ENCODE peak calls at places on chromosomes 3 and 15, in four cellular contexts. X is choroid plexus epithelial cell, T is left ventricle myocardium inferior, S is HCT116. N is an unnamed sample.
A peak's percentile ranks its signal among the peaks of the same experiment; 100 is the strongest.

GRCh38 chr3:52236424-52236886 is 2.5 kb downstream of the TWF2 start:
- DNase-seq in X (no peak), T (peak; percentile 20), S (no peak), N (no peak)

GRCh38 chr15:26179906-26180305 is 316.8 kb upstream of the ATP10A start:
- DNase-seq in S (no peak), X (no peak), T (peak; percentile 20), N (no peak)

GRCh38 chr3:145125307-145125706 is 1035.7 kb downstream of the PLOD2 start:
- DNase-seq in X (no peak), T (no peak), S (no peak), N (peak; percentile 40)

GRCh38 chr15:58551764-58552504 is 120.1 kb downstream of the LIPC start:
- DNase-seq in T (no peak), S (no peak), X (peak; percentile 97), N (peak; percentile 98)

GRCh38 chr3:134483195-134483890 is 2.4 kb downstream of the ANAPC13 start:
- DNase-seq in T (no peak), S (no peak), X (peak; percentile 72), N (peak; percentile 84)

GRCh38 chr3:192010490-192010889 is 549.5 kb downstream of the PYDC2 start:
- DNase-seq in S (no peak), T (no peak), X (no peak), N (no peak)

GRCh38 chr3:23834082-23834870 is 28.5 kb downstream of the UBE2E1 start:
- DNase-seq in X (peak; percentile 45), T (no peak), S (no peak), N (no peak)

GRCh38 chr3:195802795-195803194 is 8.9 kb downstream of the MUC4 start:
- DNase-seq in S (no peak), X (no peak), T (no peak), N (no peak)

GRCh38 chr15:92634641-92635272 is 20.8 kb downstream of the FAM174B start:
- DNase-seq in X (no peak), T (no peak), S (no peak), N (no peak)

GRCh38 chr3:24929521-24929920 is 434.9 kb upstream of the THRB start:
- DNase-seq in S (no peak), T (no peak), X (no peak), N (no peak)

GRCh38 chr3:44076221-44076829 is 165.4 kb upstream of the TOPAZ1 start:
- DNase-seq in S (no peak), X (no peak), T (no peak), N (no peak)

GRCh38 chr3:31399270-31399669 is 133.5 kb upstream of the STT3B start:
- DNase-seq in X (no peak), S (no peak), T (no peak), N (no peak)

GRCh38 chr3:79729096-79729495 is 38.7 kb downstream of the ROBO1 start:
- DNase-seq in S (no peak), X (peak; percentile 92), T (no peak), N (no peak)

GRCh38 chr3:45487508-45487907 is 99.1 kb downstream of the LARS2 start:
- DNase-seq in T (no peak), X (peak; percentile 16), S (no peak), N (no peak)

GRCh38 chr3:38992117-38992779 is 59.5 kb downstream of the SCN11A start:
- DNase-seq in X (peak; percentile 85), T (no peak), S (no peak), N (peak; percentile 76)

GRCh38 chr3:15399970-15400369 is 27.4 kb downstream of the METTL6 start:
- DNase-seq in X (no peak), S (no peak), T (no peak), N (no peak)

GRCh38 chr15:73981761-73982222 is 10.3 kb downstream of the STOML1 start:
- DNase-seq in S (no peak), X (no peak), T (no peak), N (peak; percentile 47)

GRCh38 chr3:60064210-60065178 is 1014.7 kb upstream of the CFAP20DC start:
- DNase-seq in S (no peak), X (peak; percentile 29), T (no peak), N (peak; percentile 19)

GRCh38 chr15:66945842-66946241 is 119.6 kb upstream of the SMAD3 start:
- DNase-seq in S (no peak), X (no peak), T (no peak), N (no peak)

GRCh38 chr15:75178171-75178937 is 23.3 kb upstream of the C15orf39 start:
- DNase-seq in S (no peak), T (peak; percentile 43), X (peak; percentile 30), N (peak; percentile 14)

GRCh38 chr3:163953526-163953925 is 1124.8 kb downstream of the SI start:
- DNase-seq in T (no peak), X (no peak), S (no peak), N (no peak)

GRCh38 chr3:17357035-17357710 is 385.3 kb downstream of the TBC1D5 start:
- DNase-seq in T (no peak), S (no peak), X (no peak), N (no peak)

GRCh38 chr3:150787741-150788370 is 24.9 kb upstream of the SIAH2 start:
- DNase-seq in S (peak; percentile 69), T (peak; percentile 81), X (peak; percentile 81), N (peak; percentile 73)

GRCh38 chr3:46461971-46462910 is 2.5 kb downstream of the LTF start:
- DNase-seq in X (peak; percentile 12), T (no peak), S (no peak), N (no peak)

GRCh38 chr3:49602877-49603411 is 48.7 kb downstream of the BSN start:
- DNase-seq in X (no peak), T (no peak), S (peak; percentile 63), N (no peak)

GRCh38 chr3:133474251-133474801 is 74.5 kb downstream of the BFSP2 start:
- DNase-seq in X (peak; percentile 82), S (no peak), T (peak; percentile 72), N (peak; percentile 80)

GRCh38 chr3:27533718-27534578 is 49.8 kb upstream of the SLC4A7 start:
- DNase-seq in S (peak; percentile 97), X (peak; percentile 93), T (peak; percentile 29), N (peak; percentile 100)

GRCh38 chr3:117853923-117854322 is 1144.3 kb downstream of the TUSC7 start:
- DNase-seq in X (peak; percentile 61), S (no peak), T (no peak), N (peak; percentile 88)

GRCh38 chr3:183265157-183265642 is 12.1 kb downstream of the B3GNT5 start:
- DNase-seq in X (peak; percentile 65), T (peak; percentile 32), S (no peak), N (peak; percentile 74)
- H3K4me3 ChIP-seq in X (peak overlapping the region; percentile 25), T (peak overlapping the region; percentile 22), S (no peak overlapping the region), N (peak overlapping the region; percentile 1)

DNA sequence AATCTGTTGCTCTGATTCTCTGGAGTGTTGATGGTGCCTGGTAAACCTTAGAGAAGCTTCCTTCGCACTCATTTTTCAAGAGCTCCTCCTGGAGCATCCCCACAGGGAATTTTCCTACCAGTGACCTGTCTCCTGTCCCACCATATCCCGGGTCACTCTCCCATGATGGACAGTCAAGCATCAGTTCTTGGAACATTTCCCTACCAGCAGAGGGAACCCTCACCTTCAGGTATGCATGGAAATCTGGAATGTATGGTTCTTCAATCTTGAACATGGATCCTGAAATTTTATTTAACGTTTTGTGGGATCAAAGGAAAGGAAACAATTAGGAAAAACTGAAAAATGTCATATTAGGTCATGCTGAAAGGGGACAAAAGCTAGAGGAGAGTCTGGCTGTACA is 153.8 kb downstream of the SPATA16 start:
- DNase-seq in S (peak; percentile 26), T (no peak), X (peak; percentile 5), N (no peak)
- TF ChIP-seq CTCF in S (peak; percentile 61), T (peak; percentile 37), X (peak; percentile 37), N (peak; percentile 1)

DNA sequence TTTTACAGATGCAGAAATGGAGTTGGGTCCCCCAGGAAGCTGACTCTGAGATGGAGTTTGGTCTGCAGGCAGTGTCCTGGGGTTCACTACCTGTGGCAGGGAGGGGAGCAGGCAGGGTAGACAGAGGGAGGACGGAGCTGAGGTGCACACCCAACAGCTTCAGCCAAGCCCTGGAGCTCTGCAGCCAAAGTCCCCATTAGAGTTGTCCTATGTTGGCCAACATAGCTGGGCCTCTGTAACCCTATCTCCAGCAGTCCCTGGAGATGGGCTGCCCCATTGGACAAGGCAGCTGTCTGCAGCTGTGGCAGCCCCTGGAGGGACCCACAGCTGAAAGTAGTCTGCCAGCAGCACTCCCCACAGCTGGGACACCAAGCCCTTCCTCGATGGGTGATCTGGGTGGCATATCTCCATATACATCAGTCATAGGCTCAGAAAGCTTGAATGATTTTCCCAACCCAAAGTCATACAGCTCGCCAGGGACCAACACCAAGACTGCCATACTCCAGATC is 32.0 kb downstream of the STARD5 start:
- DNase-seq in S (no peak), T (no peak), X (no peak), N (no peak)
- H3K4me3 ChIP-seq in S (no peak overlapping the region), T (no peak overlapping the region), X (no peak overlapping the region), N (no peak overlapping the region)

DNA sequence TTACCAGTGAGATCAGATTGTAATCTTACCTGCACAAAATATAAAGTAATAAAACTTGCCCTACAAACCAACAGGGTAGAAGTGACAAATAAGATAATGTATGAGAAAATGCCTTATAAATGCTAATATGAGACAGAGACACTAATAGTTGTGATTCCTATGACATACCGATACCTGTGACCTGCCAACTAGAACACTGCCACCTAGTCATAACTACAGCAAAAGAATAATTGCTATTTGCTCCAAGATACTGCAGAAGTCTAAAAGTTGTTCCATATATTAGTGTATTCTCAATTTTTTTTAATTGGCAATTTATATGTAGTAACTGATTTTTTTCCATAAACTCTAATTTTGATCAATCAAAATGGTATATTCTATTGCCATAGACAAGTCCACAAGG is 25.3 kb upstream of the GP5 start:
- DNase-seq in T (no peak), X (no peak), S (no peak), N (no peak)
- TF ChIP-seq CTCF in T (no peak), X (no peak), S (no peak), N (no peak)

N was measured in fibroblast of mammary gland.